ENCODE peak calls at places on chromosomes 4 and X, in nine cellular contexts. Q, P, D, M, L, Z, R, F and N are unnamed samples.
A peak's percentile ranks its signal among the peaks of the same experiment; 100 is the strongest.

GRCh38 chr4:41232406-41232805 is 18.1 kb upstream of the APBB2 start:
- DNase-seq in P (no peak), F (no peak), R (no peak), L (no peak), D (no peak), M (no peak), Z (no peak), Q (no peak), N (no peak)

GRCh38 chrX:27767387-27767786 is 40.4 kb upstream of the MAGEB10 start:
- DNase-seq in F (no peak), R (no peak), Q (no peak), D (no peak), Z (no peak), L (peak; percentile 28), P (no peak), M (no peak), N (no peak)

GRCh38 chr4:1348014-1348513 is 1.1 kb downstream of the UVSSA start:
- DNase-seq in F (no peak), D (no peak), Q (no peak), M (no peak), Z (no peak), P (no peak), L (no peak), R (no peak), N (peak; percentile 14)

GRCh38 chr4:76740866-76741662 is 156.9 kb downstream of the SOWAHB start:
- DNase-seq in Z (no peak), R (no peak), M (no peak), D (no peak), P (no peak), Q (no peak), L (no peak), F (no peak), N (no peak)

GRCh38 chr4:1903035-1903434 is 31.8 kb downstream of the NSD2 start:
- DNase-seq in R (no peak), F (peak; percentile 5), P (no peak), Z (no peak), L (no peak), M (no peak), D (no peak), Q (no peak), N (no peak)

GRCh38 chrX:139290310-139290709 is 240.2 kb upstream of the F9 start:
- DNase-seq in Q (no peak), Z (peak; percentile 34), P (no peak), F (no peak), D (no peak), M (peak; percentile 65), L (no peak), R (peak; percentile 21), N (no peak)

GRCh38 chr4:8236141-8236919 is 33.2 kb upstream of the HTRA3 start:
- DNase-seq in R (no peak), Z (no peak), F (no peak), P (no peak), Q (no peak), D (no peak), L (no peak), M (no peak), N (no peak)

GRCh38 chrX:2960861-2961515 is 31.8 kb upstream of the ARSD start:
- DNase-seq in F (no peak), L (no peak), P (no peak), R (no peak), Q (no peak), Z (no peak), D (no peak), M (no peak), N (no peak)

GRCh38 chrX:1361910-1362309 is 25.3 kb downstream of the IL3RA start:
- DNase-seq in L (no peak), P (no peak), M (no peak), Q (no peak), R (no peak), Z (no peak), F (no peak), D (no peak), N (no peak)

GRCh38 chrX:49071877-49072711 is 1.7 kb downstream of the PRAF2 start:
- DNase-seq in D (peak; percentile 23), L (peak; percentile 84), M (peak; percentile 48), F (peak; percentile 85), Q (peak; percentile 15), R (no peak), Z (peak; percentile 34), P (no peak), N (no peak)

GRCh38 chr4:15255537-15255936 is 172.3 kb upstream of the C1QTNF7 start:
- DNase-seq in P (no peak), F (no peak), R (no peak), M (no peak), Z (no peak), Q (no peak), D (no peak), L (no peak), N (no peak)

GRCh38 chrX:13376857-13377441 is 57.1 kb upstream of the ATXN3L start:
- DNase-seq in Q (peak; percentile 79), Z (peak; percentile 57), M (peak; percentile 85), D (no peak), L (peak; percentile 100), R (peak; percentile 97), F (no peak), P (no peak), N (no peak)

GRCh38 chr4:5749568-5749967 is 38.6 kb downstream of the EVC start:
- DNase-seq in Q (no peak), R (no peak), D (no peak), F (no peak), Z (no peak), M (no peak), P (no peak), L (no peak), N (no peak)

GRCh38 chrX:56385336-56385735 is 153.2 kb downstream of the KLF8 start:
- DNase-seq in L (no peak), Q (no peak), P (no peak), R (no peak), D (no peak), Z (no peak), M (no peak), F (no peak), N (no peak)

GRCh38 chr4:141731481-141731880 is 95.1 kb downstream of the IL15 start:
- DNase-seq in L (no peak), Z (no peak), P (no peak), Q (peak; percentile 63), R (peak; percentile 17), D (no peak), M (peak; percentile 45), F (no peak), N (peak; percentile 18)

GRCh38 chrX:119194631-119195030 is 41.5 kb upstream of the PGRMC1 start:
- DNase-seq in R (no peak), D (no peak), L (peak; percentile 40), Q (peak; percentile 2), Z (peak; percentile 13), P (no peak), M (peak; percentile 54), F (no peak), N (peak; percentile 39)

GRCh38 chr4:41381384-41381783 is 124.7 kb downstream of the UCHL1 start:
- DNase-seq in Z (no peak), R (no peak), L (no peak), P (no peak), Q (no peak), D (no peak), F (no peak), M (no peak), N (no peak)